ENCODE peak calls at places on chromosomes 11 and 22, in seven cellular contexts. R is A673, H is PC-3, S is neuronal stem cell, J is ovary, M is GM12878, E is MM.1S. V is an unnamed sample. For H3K9me3, the result is how much of the 10 kb centered on the place peaks cover.

GRCh38 chr11:67277231-67277961 is 11.1 kb downstream of the GRK2 start:
- DNase-seq in R (peak), H (no peak), S (no peak), J (peak), M (peak), E (peak), V (peak)

GRCh38 chr11:74050465-74050864 is 41.6 kb upstream of the UCP3 start:
- DNase-seq in R (no peak), H (peak), S (no peak), J (no peak), M (no peak), E (no peak), V (no peak)

GRCh38 chr11:124310746-124311145 is 3.0 kb downstream of the OR8D1 start:
- DNase-seq in R (no peak), H (peak), S (no peak), J (no peak), M (no peak), E (no peak), V (no peak)

GRCh38 chr11:129447654-129448239 is 72.1 kb downstream of the BARX2 start:
- DNase-seq in R (no peak), H (no peak), S (no peak), J (no peak), M (no peak), E (no peak), V (no peak)

GRCh38 chr11:123083623-123084029 is 21.7 kb upstream of the HSPA8 start:
- DNase-seq in R (peak), H (peak), S (no peak), J (peak), M (no peak), E (no peak), V (no peak)

GRCh38 chr22:31212783-31213626 is 907 bp downstream of the LIMK2 start:
- DNase-seq in R (peak), H (no peak), S (no peak), J (no peak), M (no peak), E (no peak), V (no peak)

GRCh38 chr11:27287205-27287604 is 75.8 kb downstream of the CCDC34 start:
- DNase-seq in R (peak), H (no peak), S (no peak), J (no peak), M (no peak), E (no peak), V (no peak)

GRCh38 chr11:44389963-44390605 is 80.1 kb upstream of the ALX4 start:
- DNase-seq in R (no peak), H (no peak), S (no peak), J (no peak), M (no peak), E (no peak), V (no peak)

GRCh38 chr22:50269573-50270301 is 443 bp downstream of the MAPK11 start:
- DNase-seq in R (peak), H (peak), S (no peak), J (peak), M (no peak), E (no peak), V (peak)

GRCh38 chr11:47436726-47437125 is 10.5 kb upstream of the PSMC3 start:
- DNase-seq in R (no peak), H (no peak), S (no peak), J (no peak), M (no peak), E (no peak), V (no peak)

GRCh38 chr11:31106963-31107576 is 262.5 kb downstream of the DCDC1 start:
- DNase-seq in R (peak), H (peak), S (peak), J (peak), M (no peak), E (peak), V (no peak)

GRCh38 chr11:72798361-72798760 is 4.5 kb upstream of the STARD10 start:
- DNase-seq in R (no peak), H (no peak), S (no peak), J (no peak), M (no peak), E (no peak), V (no peak)

GRCh38 chr11:102269927-102270326 is 47.4 kb upstream of the BIRC3 start:
- DNase-seq in R (no peak), H (peak), S (no peak), J (no peak), M (no peak), E (no peak), V (no peak)

GRCh38 chr11:507727-508515 is 879 bp upstream of the RNH1 start:
- DNase-seq in R (no peak), H (no peak), S (no peak), J (peak), M (no peak), E (no peak), V (no peak)

GRCh38 chr11:86696004-86696403 is 23.6 kb upstream of the ME3 start:
- DNase-seq in R (peak), H (peak), S (no peak), J (no peak), M (no peak), E (no peak), V (no peak)

GRCh38 chr11:60378359-60378758 is at the start of gene MS4A7:
- DNase-seq in R (no peak), H (peak), S (no peak), J (no peak), M (peak), E (peak), V (peak)
- H3K9me3 ChIP-seq in R (under half), H (under half), S (under half), J (under half), M (under half), E (under half), V (under half)

DNA sequence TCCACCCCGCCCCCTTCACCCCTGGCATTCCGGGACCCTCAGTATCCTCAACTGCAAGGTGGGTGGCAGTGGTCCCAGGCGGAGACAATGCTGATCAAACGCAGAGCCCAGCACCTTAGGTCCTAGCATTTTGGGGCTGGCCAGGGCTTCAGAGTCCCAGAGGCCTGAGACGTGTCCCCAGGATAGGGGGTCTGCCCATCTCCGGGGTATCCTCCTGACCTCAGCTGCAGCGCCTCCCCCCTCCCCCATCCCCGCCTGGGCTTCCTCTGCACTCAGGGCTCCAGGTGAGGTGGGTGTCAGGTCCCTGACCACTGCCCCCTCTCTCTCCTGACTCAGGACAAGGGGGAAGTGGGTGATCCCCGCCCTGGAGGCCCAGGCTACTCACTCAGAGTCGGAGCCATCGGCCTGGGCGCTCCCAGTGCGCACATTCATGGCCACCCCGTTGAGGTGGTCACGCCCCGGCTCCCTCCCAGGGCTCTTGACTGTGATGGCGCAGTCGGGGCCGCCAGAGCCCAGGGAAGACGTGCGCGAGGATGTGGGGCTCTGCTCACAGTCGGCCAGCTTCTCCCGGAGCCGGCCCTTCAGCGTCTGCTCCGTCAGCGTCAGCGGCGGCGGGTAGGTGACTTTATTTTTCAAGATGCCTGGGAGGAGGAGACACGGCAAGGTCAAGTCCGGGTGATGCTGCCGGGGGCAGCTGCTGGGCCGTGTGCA is 28.3 kb downstream of the TRMU start:
- DNase-seq in R (no peak), H (no peak), S (no peak), J (no peak), M (no peak), E (no peak), V (no peak)
- H3K27ac ChIP-seq in R (no peak), H (no peak), S (no peak), J (no peak), M (no peak), E (peak), V (no peak)

GRCh38 chr22:47567126-47567730 is 804.8 kb downstream of the TBC1D22A start:
- DNase-seq in R (no peak), H (no peak), S (no peak), J (no peak), M (no peak), E (no peak), V (no peak)
- H3K9me3 ChIP-seq in R (under half), H (under half), S (under half), J (under half), M (under half), E (under half), V (under half)

GRCh38 chr11:34354782-34355181 is 3.0 kb downstream of the ABTB2 start:
- DNase-seq in R (no peak), H (peak), S (no peak), J (no peak), M (no peak), E (no peak), V (no peak)
- H3K27ac ChIP-seq in R (no peak), H (no peak), S (no peak), J (no peak), M (no peak), E (no peak), V (no peak)

DNA sequence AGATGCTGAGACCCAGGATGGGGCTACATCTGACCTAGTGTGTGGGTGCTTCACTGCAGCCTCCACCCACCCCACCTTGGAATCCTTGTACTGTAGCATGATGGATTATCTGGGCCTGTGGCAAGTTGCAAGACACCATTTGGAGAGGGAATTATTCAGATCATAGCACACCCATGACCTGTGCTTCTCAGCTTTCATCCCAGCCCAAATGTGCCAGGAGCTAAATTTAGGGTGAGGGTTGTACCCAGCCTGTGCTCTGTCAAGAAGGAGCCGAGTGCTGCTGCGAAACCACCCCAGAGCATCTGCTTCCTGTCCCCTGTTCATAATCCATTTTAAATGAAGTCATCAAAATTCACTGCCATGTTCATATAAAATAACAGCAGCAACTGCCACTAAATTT is 394.5 kb downstream of the SHANK2 start:
- DNase-seq in R (no peak), H (no peak), S (no peak), J (no peak), M (no peak), E (no peak), V (no peak)
- H3K9me3 ChIP-seq in R (under half), H (under half), S (under half), J (under half), M (under half), E (under half), V (under half)

DNA sequence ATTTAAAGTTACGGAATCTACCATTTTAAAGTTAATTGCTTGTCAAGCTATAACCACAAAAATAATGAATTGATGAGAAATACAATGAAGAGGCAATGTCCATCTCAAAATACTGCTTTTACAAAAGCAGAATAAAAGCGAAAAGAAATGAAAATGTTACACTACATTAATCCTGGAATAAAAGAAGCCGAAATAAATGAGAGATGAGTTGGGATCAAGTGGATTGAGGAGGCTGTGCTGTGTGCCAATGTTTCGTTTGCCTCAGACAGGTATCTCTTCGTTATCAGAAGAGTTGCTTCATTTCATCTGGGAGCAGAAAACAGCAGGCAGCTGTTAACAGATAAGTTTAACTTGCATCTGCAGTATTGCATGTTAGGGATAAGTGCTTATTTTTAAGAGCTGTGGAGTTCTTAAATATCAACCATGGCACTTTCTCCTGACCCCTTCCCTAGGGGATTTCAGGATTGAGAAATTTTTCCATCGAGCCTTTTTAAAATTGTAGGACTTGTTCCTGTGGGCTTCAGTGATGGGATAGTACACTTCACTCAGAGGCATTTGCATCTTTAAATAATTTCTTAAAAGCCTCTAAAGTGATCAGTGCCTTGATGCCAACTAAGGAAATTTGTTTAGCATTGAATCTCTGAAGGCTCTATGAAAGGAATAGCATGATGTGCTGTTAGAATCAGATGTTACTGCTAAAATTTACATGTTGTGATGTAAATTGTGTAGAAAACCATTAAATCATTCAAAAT is 4.2 kb downstream of the MALAT1 start:
- DNase-seq in R (no peak), H (no peak), S (no peak), J (peak), M (no peak), E (peak), V (no peak)
- H3K27ac ChIP-seq in R (peak), H (peak), S (no peak), J (peak), M (peak), E (peak), V (peak)

GRCh38 chr22:47299211-47299878 is 536.9 kb downstream of the TBC1D22A start:
- DNase-seq in R (no peak), H (no peak), S (no peak), J (no peak), M (no peak), E (no peak), V (no peak)
- H3K9me3 ChIP-seq in R (under half), H (under half), S (under half), J (under half), M (under half), E (under half), V (under half)

DNA sequence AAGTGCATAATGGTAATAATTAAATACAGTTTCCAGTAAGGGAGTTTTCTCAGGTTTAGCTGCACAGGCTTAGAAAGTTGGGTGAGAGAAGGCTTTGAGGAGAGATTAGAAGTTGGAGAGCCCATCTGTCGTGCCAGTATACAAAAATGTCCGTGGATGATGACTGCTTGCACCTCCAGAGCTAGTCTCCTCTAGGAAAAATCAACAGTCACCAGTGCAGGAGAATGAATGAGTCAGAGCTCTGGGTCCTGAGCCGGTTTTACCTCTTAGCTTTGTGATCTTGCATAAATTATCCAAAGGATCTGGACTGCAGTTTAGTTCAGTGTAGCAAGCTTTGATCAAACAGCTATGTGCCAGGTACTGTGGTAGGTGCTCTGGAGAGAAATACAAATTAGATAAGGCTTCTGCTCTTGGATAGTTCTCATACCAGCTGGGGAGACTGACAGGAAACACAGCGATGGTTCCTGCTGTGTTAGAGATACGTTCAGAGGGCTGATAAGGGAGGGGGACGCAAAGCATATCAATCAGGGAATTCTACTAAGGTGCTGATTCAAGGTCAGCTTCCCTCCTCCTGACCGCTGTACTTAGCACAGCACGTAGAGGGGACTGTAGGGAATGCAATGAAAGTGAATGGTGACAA is 125.9 kb downstream of the TEAD1 start:
- DNase-seq in R (peak), H (peak), S (no peak), J (no peak), M (no peak), E (no peak), V (no peak)
- H3K27ac ChIP-seq in R (peak), H (peak), S (peak), J (no peak), M (no peak), E (no peak), V (no peak)

GRCh38 chr22:48226026-48227013 is 1463.9 kb downstream of the TBC1D22A start:
- DNase-seq in R (no peak), H (no peak), S (no peak), J (no peak), M (no peak), E (no peak), V (no peak)

GRCh38 chr22:48227341-48228018 is 1465.0 kb downstream of the TBC1D22A start:
- DNase-seq in R (no peak), H (no peak), S (no peak), J (no peak), M (no peak), E (no peak), V (no peak)

GRCh38 chr22:48222742-48223487 is 1460.5 kb downstream of the TBC1D22A start:
- DNase-seq in R (no peak), H (no peak), S (no peak), J (no peak), M (no peak), E (no peak), V (no peak)

GRCh38 chr22:48224332-48224731 is 1461.9 kb downstream of the TBC1D22A start:
- DNase-seq in R (no peak), H (no peak), S (no peak), J (no peak), M (no peak), E (no peak), V (no peak)

DNA sequence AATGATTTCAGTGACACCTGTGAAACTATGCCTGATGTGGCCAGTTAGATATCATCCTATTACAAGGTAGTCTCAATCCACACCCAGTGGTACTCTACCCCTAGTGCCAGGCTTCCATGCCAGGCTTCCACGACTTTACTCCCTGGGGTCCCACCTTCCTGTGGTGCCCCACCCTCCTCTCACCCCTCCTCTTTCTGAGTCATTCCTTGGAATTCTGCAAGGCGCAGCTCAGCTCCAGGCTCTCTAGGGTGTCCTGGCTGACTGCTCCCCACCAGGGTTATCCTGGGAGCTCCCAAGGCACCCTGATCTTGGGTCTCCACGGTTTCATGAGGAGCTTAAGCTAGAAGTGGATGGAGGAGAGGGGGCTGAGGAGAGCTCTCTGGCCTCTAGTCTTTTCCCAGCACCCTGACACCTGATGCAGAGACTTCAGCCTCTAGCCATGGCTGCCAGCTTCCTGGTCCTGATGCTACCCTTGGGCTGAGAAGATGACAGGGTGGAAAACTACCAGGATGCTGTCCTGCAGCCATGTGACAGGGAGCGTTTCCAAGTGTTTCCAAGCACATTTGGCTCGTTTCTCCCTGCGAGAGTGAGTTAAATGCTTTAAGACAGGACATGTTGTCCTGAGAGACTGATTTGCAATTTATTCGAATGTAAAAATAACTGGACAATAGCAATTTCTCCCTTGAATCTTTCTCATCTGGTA is 1461.2 kb downstream of the TBC1D22A start:
- DNase-seq in R (no peak), H (no peak), S (no peak), J (no peak), M (no peak), E (no peak), V (no peak)
- H3K9me3 ChIP-seq in R (under half), H (under half), S (under half), J (under half), M (under half), E (under half), V (under half)